ENCODE peak calls at places on chromosomes 1 and 21, in six cellular contexts. K is HFFc6, Z is iPS DF 6.9, A is mammary epithelial cell, O is D341Med, U is epithelial cell of esophagus. H is an unnamed sample.
A peak's percentile ranks its signal among the peaks of the same experiment; 100 is the strongest.

GRCh38 chr1:207064546-207064945 is 11.5 kb downstream of the PFKFB2 start:
- DNase-seq in Z (no peak), K (no peak), U (no peak), A (no peak), O (no peak), H (no peak)

GRCh38 chr1:148389027-148389339 is 94.1 kb downstream of the PPIAL4G start:
- DNase-seq in A (no peak), U (no peak), Z (no peak), O (no peak), K (no peak), H (no peak)

GRCh38 chr21:20729376-20729775 is 268.8 kb upstream of the NCAM2 start:
- DNase-seq in K (no peak), Z (no peak), A (no peak), O (no peak), U (peak; percentile 24), H (no peak)

GRCh38 chr1:159986531-159986930 is 32.5 kb upstream of the SLAMF9 start:
- DNase-seq in K (no peak), A (no peak), Z (no peak), O (no peak), U (no peak), H (no peak)

GRCh38 chr1:172510479-172510878 is 22.5 kb upstream of the SUCO start:
- DNase-seq in A (no peak), K (no peak), O (no peak), Z (no peak), U (no peak), H (no peak)

GRCh38 chr1:246930830-246931548 is 759 bp downstream of the AHCTF1 start:
- DNase-seq in O (peak; percentile 76), K (peak; percentile 53), Z (no peak), U (peak; percentile 65), A (peak; percentile 65), H (peak; percentile 54)

GRCh38 chr1:114510235-114511047 is 562 bp downstream of the TRIM33 start:
- DNase-seq in U (peak; percentile 74), A (peak; percentile 63), O (peak; percentile 81), K (peak; percentile 8), Z (no peak), H (peak; percentile 36)

GRCh38 chr1:88035578-88035977 is 648.5 kb upstream of the PKN2 start:
- DNase-seq in O (no peak), U (peak; percentile 13), Z (no peak), K (no peak), A (no peak), H (no peak)

GRCh38 chr1:3321559-3322439 is 132.7 kb upstream of the ARHGEF16 start:
- DNase-seq in K (no peak), U (no peak), O (no peak), Z (no peak), A (no peak), H (no peak)